ENCODE peak calls at places on chromosomes 13 and 19, in ten cellular contexts. H is anterior cingulate cortex; Y is fibroblast of pulmonary artery; O is neural crest cell; A is GM13976; F is COR-L47; R is EL; T is CD4-positive, alpha-beta memory T cell; L is iris pigment epithelial cell; S is T-cell. B is an unnamed sample.

GRCh38 chr13:104625196-104625595 is 1559.0 kb upstream of the SLC10A2 start:
- DNase-seq in H (no peak), Y (no peak), O (peak; percentile 26), A (no peak), F (no peak), R (no peak), T (no peak), L (no peak), S (no peak), B (no peak)

GRCh38 chr19:19937403-19937802 is 36.7 kb downstream of the ZNF93 start:
- DNase-seq in H (no peak), Y (no peak), O (no peak), A (no peak), F (no peak), R (no peak), T (no peak), L (no peak), S (no peak), B (no peak)

GRCh38 chr19:7515091-7515470 is 822 bp upstream of the ZNF358 start:
- DNase-seq in H (no peak), Y (no peak), O (no peak), A (no peak), F (no peak), R (no peak), T (no peak), L (peak; percentile 47), S (no peak), B (no peak)

GRCh38 chr13:44336934-44337333 is 36.7 kb upstream of the SERP2 start:
- DNase-seq in H (no peak), Y (no peak), O (no peak), A (no peak), F (no peak), R (no peak), T (no peak), L (no peak), S (no peak), B (no peak)

GRCh38 chr19:1139126-1139525 is 34.9 kb downstream of the SBNO2 start:
- DNase-seq in H (no peak), Y (no peak), O (no peak), A (no peak), F (no peak), R (no peak), T (no peak), L (no peak), S (no peak), B (no peak)

GRCh38 chr19:48415869-48416268 is 22.4 kb downstream of the GRIN2D start:
- DNase-seq in H (no peak), Y (no peak), O (no peak), A (no peak), F (no peak), R (no peak), T (no peak), L (no peak), S (no peak), B (no peak)

GRCh38 chr19:29806098-29806866 is 5.5 kb upstream of the CCNE1 start:
- DNase-seq in H (no peak), Y (peak; percentile 69), O (no peak), A (no peak), F (no peak), R (peak; percentile 26), T (no peak), L (peak; percentile 80), S (no peak), B (no peak)

GRCh38 chr13:49022472-49023144 is 46.9 kb downstream of the FNDC3A start:
- DNase-seq in H (no peak), Y (no peak), O (no peak), A (no peak), F (no peak), R (peak; percentile 53), T (no peak), L (peak; percentile 47), S (no peak), B (no peak)

GRCh38 chr19:12137541-12137940 is 2.6 kb downstream of the ZNF20 start:
- DNase-seq in H (no peak), Y (no peak), O (no peak), A (no peak), F (peak; percentile 7), R (no peak), T (peak; percentile 35), L (no peak), S (no peak), B (peak; percentile 60)

GRCh38 chr13:59671853-59672252 is 491.9 kb downstream of the DIAPH3 start:
- DNase-seq in H (no peak), Y (peak; percentile 16), O (no peak), A (no peak), F (no peak), R (no peak), T (no peak), L (no peak), S (no peak), B (no peak)

GRCh38 chr19:28427256-28428083 is 785.5 kb downstream of the UQCRFS1 start:
- DNase-seq in H (no peak), Y (no peak), O (no peak), A (no peak), F (no peak), R (peak; percentile 38), T (no peak), L (no peak), S (no peak), B (no peak)

GRCh38 chr19:46426506-46427162 is 2.1 kb downstream of the PNMA8C start:
- DNase-seq in H (peak; percentile 8), Y (peak; percentile 83), O (peak; percentile 83), A (peak; percentile 73), F (peak; percentile 76), R (peak; percentile 79), T (no peak), L (peak; percentile 74), S (no peak), B (peak; percentile 85)

GRCh38 chr19:13669780-13670355 is 94.5 kb upstream of the MRI1 start:
- DNase-seq in H (no peak), Y (no peak), O (no peak), A (no peak), F (no peak), R (no peak), T (no peak), L (no peak), S (no peak), B (no peak)

GRCh38 chr13:40472427-40473220 is 193.8 kb downstream of the FOXO1 start:
- DNase-seq in H (no peak), Y (no peak), O (no peak), A (no peak), F (no peak), R (no peak), T (no peak), L (no peak), S (no peak), B (no peak)

GRCh38 chr13:113090806-113091205 is 14.8 kb upstream of the F7 start:
- DNase-seq in H (no peak), Y (no peak), O (no peak), A (no peak), F (no peak), R (no peak), T (no peak), L (no peak), S (no peak), B (no peak)

GRCh38 chr13:113895436-113895835 is 31.6 kb upstream of the GAS6 start:
- DNase-seq in H (no peak), Y (no peak), O (no peak), A (no peak), F (no peak), R (no peak), T (no peak), L (no peak), S (no peak), B (no peak)

GRCh38 chr19:39937094-39937493 is 2.7 kb upstream of the FCGBP start:
- DNase-seq in H (no peak), Y (no peak), O (no peak), A (peak; percentile 76), F (no peak), R (no peak), T (peak; percentile 38), L (no peak), S (peak; percentile 47), B (no peak)

GRCh38 chr13:89029062-89029461 is 1357.9 kb downstream of the SLITRK5 start:
- DNase-seq in H (no peak), Y (no peak), O (no peak), A (no peak), F (no peak), R (no peak), T (no peak), L (peak; percentile 0), S (no peak), B (no peak)

GRCh38 chr13:114022876-114023275 is 49.0 kb upstream of the C13orf46 start:
- DNase-seq in H (no peak), Y (no peak), O (no peak), A (no peak), F (no peak), R (no peak), T (no peak), L (no peak), S (no peak), B (no peak)

GRCh38 chr13:99922631-99923404 is 48.7 kb downstream of the ZIC5 start:
- DNase-seq in H (no peak), Y (no peak), O (no peak), A (no peak), F (peak; percentile 81), R (no peak), T (no peak), L (no peak), S (no peak), B (no peak)

GRCh38 chr13:43835701-43836100 is 43.8 kb downstream of the CCDC122 start:
- DNase-seq in H (no peak), Y (peak; percentile 68), O (no peak), A (no peak), F (no peak), R (no peak), T (no peak), L (peak; percentile 86), S (no peak), B (peak; percentile 2)

GRCh38 chr19:49690656-49691242 is at the start of gene CPT1C:
- DNase-seq in H (peak; percentile 78), Y (peak; percentile 71), O (peak; percentile 84), A (peak; percentile 73), F (peak; percentile 87), R (peak; percentile 95), T (peak; percentile 29), L (peak; percentile 77), S (peak; percentile 33), B (peak; percentile 92)

B was measured in DMS53.